ENCODE peak calls at places on chromosomes 13 and 19, in six cellular contexts. C is heart right ventricle, R is tibial nerve, Z is omental fat pad, L is adrenal gland, K is HCT116. P is an unnamed sample.

GRCh38 chr13:110382229-110382628 is 75.1 kb downstream of the COL4A2 start:
- DNase-seq in L (no peak), C (no peak), Z (no peak), R (no peak), K (no peak), P (no peak)

GRCh38 chr13:45328661-45329105 is 12.3 kb downstream of the TPT1 start:
- DNase-seq in C (no peak), K (no peak), Z (no peak), L (no peak), R (no peak), P (no peak)

GRCh38 chr19:679418-680286 is 3.5 kb downstream of the FSTL3 start:
- DNase-seq in C (peak; percentile 77), K (no peak), Z (no peak), L (peak; percentile 86), R (peak; percentile 41), P (no peak)

GRCh38 chr13:111046590-111047141 is 68.4 kb upstream of the ARHGEF7 start:
- DNase-seq in K (no peak), L (no peak), R (no peak), C (no peak), Z (no peak), P (no peak)

GRCh38 chr13:23656637-23657036 is 86.4 kb downstream of the TNFRSF19 start:
- DNase-seq in L (no peak), Z (no peak), K (no peak), R (no peak), C (no peak), P (no peak)

GRCh38 chr13:94329754-94330551 is 149.5 kb downstream of the DCT start:
- DNase-seq in L (peak; percentile 32), Z (no peak), K (no peak), R (peak; percentile 68), C (no peak), P (no peak)

GRCh38 chr13:106291006-106291405 is 244.5 kb downstream of the EFNB2 start:
- DNase-seq in K (no peak), C (no peak), R (no peak), Z (no peak), L (no peak), P (no peak)

GRCh38 chr13:109088528-109088927 is 459.1 kb downstream of the MYO16 start:
- DNase-seq in C (no peak), R (no peak), L (no peak), Z (no peak), K (no peak), P (no peak)

GRCh38 chr19:58279925-58280316 is 1.2 kb downstream of the ZNF8 start:
- DNase-seq in C (no peak), R (no peak), L (no peak), Z (no peak), K (no peak), P (no peak)

GRCh38 chr13:110985570-110985969 is 70.7 kb upstream of the ANKRD10 start:
- DNase-seq in Z (no peak), L (no peak), C (no peak), R (no peak), K (no peak), P (no peak)

GRCh38 chr13:43221611-43222010 is 198.2 kb downstream of the DNAJC15 start:
- DNase-seq in C (no peak), R (no peak), Z (no peak), L (no peak), K (no peak), P (no peak)

GRCh38 chr19:30161770-30162169 is 210.4 kb upstream of the ZNF536 start:
- DNase-seq in K (no peak), Z (no peak), L (no peak), C (no peak), R (no peak), P (no peak)

GRCh38 chr19:55080121-55080914 is 4.6 kb downstream of the EPS8L1 start:
- DNase-seq in K (peak; percentile 84), C (peak; percentile 75), Z (no peak), R (no peak), L (peak; percentile 59), P (no peak)

GRCh38 chr13:75400775-75401174 is 81.2 kb downstream of the TBC1D4 start:
- DNase-seq in C (no peak), L (no peak), K (no peak), R (no peak), Z (no peak), P (no peak)

GRCh38 chr13:75399168-75399878 is 82.6 kb downstream of the TBC1D4 start:
- DNase-seq in L (no peak), R (no peak), Z (no peak), C (no peak), K (no peak), P (no peak)

GRCh38 chr13:75395901-75396300 is 86.1 kb downstream of the TBC1D4 start:
- DNase-seq in L (no peak), K (no peak), R (no peak), Z (no peak), C (no peak), P (no peak)

GRCh38 chr13:75399879-75400217 is 82.1 kb downstream of the TBC1D4 start:
- DNase-seq in C (no peak), R (no peak), Z (no peak), L (no peak), K (no peak), P (no peak)

DNA sequence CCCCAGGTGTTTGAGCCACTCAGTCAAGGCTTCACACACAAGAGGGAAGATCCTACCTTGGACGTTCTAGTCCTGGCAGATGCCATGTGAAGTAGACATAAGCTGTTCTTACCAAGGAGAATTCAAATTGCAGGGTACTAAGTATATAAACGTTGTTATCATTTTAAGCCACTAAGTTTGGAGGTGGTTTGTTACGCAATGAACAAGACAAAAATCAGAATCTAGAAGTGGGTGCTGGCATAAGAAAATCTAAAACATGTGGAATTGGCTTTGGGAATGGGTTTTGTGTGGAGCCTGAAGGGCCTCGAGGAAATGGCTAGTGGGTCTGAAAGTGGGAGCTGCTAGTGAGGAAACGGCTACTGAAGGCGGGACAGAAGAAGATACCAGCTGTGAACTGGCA is 83.9 kb downstream of the TBC1D4 start:
- DNase-seq in Z (no peak), L (no peak), K (no peak), C (no peak), R (no peak), P (no peak)
- TF ChIP-seq CTCF in Z (no peak), L (no peak), K (no peak), C (no peak), R (no peak), P (no peak)

GRCh38 chr19:2333807-2334211 is 5.3 kb downstream of the SPPL2B start:
- DNase-seq in L (no peak), C (no peak), Z (no peak), R (no peak), K (no peak), P (no peak)
- TF ChIP-seq CTCF in L (no peak), C (peak; percentile 5), Z (no peak), R (no peak), K (no peak), P (no peak)

DNA sequence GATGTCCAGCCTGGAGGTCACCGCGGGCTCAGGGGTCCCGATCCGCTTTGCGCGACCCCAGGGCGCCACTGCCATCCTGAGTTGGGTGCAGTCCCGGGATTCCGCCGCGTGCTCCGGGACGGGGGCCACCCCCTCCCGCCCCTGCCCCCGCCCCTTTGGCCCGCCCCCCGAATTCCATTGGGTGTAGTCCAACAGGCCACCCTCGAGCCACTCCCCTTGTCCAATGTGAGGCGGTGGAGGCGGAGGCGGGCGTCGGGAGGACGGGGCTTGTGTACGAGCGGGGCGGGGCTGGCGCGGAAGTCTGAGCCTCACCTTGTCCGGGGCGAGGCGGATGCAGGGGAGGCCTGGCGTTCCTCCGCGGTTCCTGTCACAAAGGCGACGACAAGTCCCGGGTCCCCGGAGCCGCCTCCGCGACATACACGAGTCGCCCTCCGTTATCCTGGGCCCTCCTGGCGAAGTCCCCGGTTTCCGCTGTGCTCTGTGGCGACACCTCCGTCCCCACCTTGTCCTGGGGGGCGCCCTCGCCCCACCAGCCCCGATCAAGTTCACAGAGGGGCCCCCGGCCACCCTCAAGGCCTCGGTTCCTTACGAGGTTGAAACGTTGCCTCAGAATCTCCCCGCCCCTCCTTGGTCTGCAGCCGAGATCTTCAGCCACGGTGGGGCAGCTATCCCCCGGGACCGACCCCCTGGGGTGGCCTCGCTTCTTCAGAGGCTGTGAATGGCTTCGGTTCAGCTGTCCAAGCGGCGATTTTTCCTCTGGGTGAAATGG is 1.2 kb downstream of the LDLR start:
- DNase-seq in L (peak; percentile 99), K (peak; percentile 86), Z (peak; percentile 88), R (peak; percentile 97), C (peak; percentile 98), P (peak; percentile 90)
- TF ChIP-seq CTCF in L (peak; percentile 5), K (no peak), Z (no peak), R (no peak), C (no peak), P (no peak)

GRCh38 chr19:40539070-40539469 is 37.6 kb upstream of the SHKBP1 start:
- DNase-seq in C (no peak), R (no peak), L (no peak), Z (no peak), K (no peak), P (no peak)

GRCh38 chr19:40543029-40543597 is 33.6 kb upstream of the SHKBP1 start:
- DNase-seq in R (no peak), L (no peak), C (no peak), K (no peak), Z (no peak), P (no peak)

GRCh38 chr19:40542197-40542859 is 34.3 kb upstream of the SHKBP1 start:
- DNase-seq in Z (no peak), R (no peak), L (peak; percentile 39), C (peak; percentile 86), K (no peak), P (no peak)
- TF ChIP-seq CTCF in Z (no peak), R (no peak), L (no peak), C (no peak), K (no peak), P (no peak)

DNA sequence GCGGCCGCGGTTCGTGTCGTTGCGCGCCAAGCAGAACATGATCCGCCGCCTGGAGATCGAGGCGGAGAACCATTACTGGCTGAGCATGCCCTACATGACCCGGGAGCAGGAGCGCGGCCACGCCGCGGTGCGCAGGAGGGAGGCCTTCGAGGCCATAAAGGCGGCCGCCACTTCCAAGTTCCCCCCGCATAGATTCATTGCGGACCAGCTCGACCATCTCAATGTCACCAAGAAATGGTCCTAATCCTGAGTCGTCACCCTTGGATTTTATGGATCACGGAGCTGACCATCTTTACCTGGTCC is 475 bp downstream of the MRPL57 start:
- DNase-seq in L (no peak), K (no peak), C (no peak), R (no peak), Z (no peak), P (no peak)
- TF ChIP-seq CTCF in L (no peak), K (no peak), C (no peak), R (no peak), Z (no peak), P (no peak)